ENCODE peak calls at places on chromosomes 12 and 14, in four cellular contexts. One of them, this sample, is unnamed.
A peak's percentile ranks its signal among the peaks of the same experiment; 100 is the strongest.

GRCh38 chr14:83826838-83827237 is 1703.1 kb upstream of the FLRT2 start:
- DNase-seq in K562: no peak
- DNase-seq in HepG2: no peak
- DNase-seq in HCT116: no peak
- DNase-seq in this sample: no peak

GRCh38 chr12:94705656-94706055 is 55.3 kb upstream of the TMCC3 start:
- DNase-seq in K562: no peak
- DNase-seq in HCT116: no peak
- DNase-seq in HepG2: no peak
- DNase-seq in this sample: no peak

GRCh38 chr14:81343701-81344100 is 56.4 kb downstream of the STON2 start:
- DNase-seq in K562: no peak
- DNase-seq in HCT116: no peak
- DNase-seq in HepG2: no peak
- DNase-seq in this sample: no peak

GRCh38 chr14:25042362-25043299 is 7.3 kb downstream of the STXBP6 start:
- DNase-seq in HCT116: no peak
- DNase-seq in K562: peak; percentile 49
- DNase-seq in HepG2: peak; percentile 75
- DNase-seq in this sample: no peak

GRCh38 chr14:99668998-99669314 is 15.1 kb upstream of the CYP46A1 start:
- DNase-seq in K562: no peak
- DNase-seq in HCT116: no peak
- DNase-seq in HepG2: no peak
- DNase-seq in this sample: no peak

GRCh38 chr12:92784795-92785562 is 82.2 kb downstream of the PLEKHG7 start:
- DNase-seq in HepG2: peak; percentile 85
- DNase-seq in HCT116: peak; percentile 72
- DNase-seq in K562: peak; percentile 77
- DNase-seq in this sample: peak; percentile 53

GRCh38 chr12:106297681-106298080 is 4.9 kb upstream of the TCP11L2 start:
- DNase-seq in HepG2: no peak
- DNase-seq in HCT116: no peak
- DNase-seq in K562: no peak
- DNase-seq in this sample: no peak

GRCh38 chr14:94066089-94066676 is 14.8 kb downstream of the DDX24 start:
- DNase-seq in K562: peak; percentile 31
- DNase-seq in HCT116: no peak
- DNase-seq in HepG2: peak; percentile 38
- DNase-seq in this sample: no peak

GRCh38 chr12:79058342-79058741 is 193.8 kb downstream of the SYT1 start:
- DNase-seq in HepG2: peak; percentile 13
- DNase-seq in K562: no peak
- DNase-seq in HCT116: peak; percentile 77
- DNase-seq in this sample: no peak

GRCh38 chr14:25411933-25412757 is 362.2 kb upstream of the STXBP6 start:
- DNase-seq in HCT116: no peak
- DNase-seq in HepG2: no peak
- DNase-seq in K562: peak; percentile 1
- DNase-seq in this sample: no peak

GRCh38 chr12:100497105-100497795 is 23.6 kb downstream of the NR1H4 start:
- DNase-seq in K562: no peak
- DNase-seq in HepG2: no peak
- DNase-seq in HCT116: no peak
- DNase-seq in this sample: no peak

GRCh38 chr12:55734595-55734994 is 5.8 kb upstream of the CD63 start:
- DNase-seq in HepG2: no peak
- DNase-seq in HCT116: no peak
- DNase-seq in K562: no peak
- DNase-seq in this sample: no peak

GRCh38 chr12:27924350-27925140 is 48.0 kb downstream of the PTHLH start:
- DNase-seq in HCT116: no peak
- DNase-seq in K562: no peak
- DNase-seq in HepG2: no peak
- DNase-seq in this sample: no peak

GRCh38 chr12:21502164-21502496 is 541 bp downstream of the GOLT1B start:
- DNase-seq in HepG2: peak; percentile 11
- DNase-seq in HCT116: no peak
- DNase-seq in K562: peak; percentile 34
- DNase-seq in this sample: no peak

GRCh38 chr12:113105606-113106271 is 29.8 kb downstream of the RASAL1 start:
- DNase-seq in HepG2: no peak
- DNase-seq in K562: no peak
- DNase-seq in HCT116: no peak
- DNase-seq in this sample: no peak

GRCh38 chr14:23040100-23040499 is 1.9 kb upstream of the PSMB11 start:
- DNase-seq in HCT116: no peak
- DNase-seq in K562: no peak
- DNase-seq in HepG2: peak; percentile 68
- DNase-seq in this sample: no peak

GRCh38 chr14:18688346-18688745 is 87.4 kb downstream of the OR11H12 start:
- DNase-seq in HCT116: no peak
- DNase-seq in K562: no peak
- DNase-seq in HepG2: no peak
- DNase-seq in this sample: no peak

GRCh38 chr12:55721601-55722213 is 1.5 kb downstream of the RDH5 start:
- DNase-seq in HepG2: no peak
- DNase-seq in HCT116: no peak
- DNase-seq in K562: no peak
- DNase-seq in this sample: no peak

GRCh38 chr12:102950107-102950949 is 7.1 kb upstream of the ASCL1 start:
- DNase-seq in K562: no peak
- DNase-seq in HCT116: no peak
- DNase-seq in HepG2: peak; percentile 65
- DNase-seq in this sample: no peak

GRCh38 chr12:2751686-2752085 is 43.1 kb upstream of the FKBP4 start:
- DNase-seq in K562: no peak
- DNase-seq in HepG2: no peak
- DNase-seq in HCT116: no peak
- DNase-seq in this sample: no peak

GRCh38 chr12:20963762-20964161 is 153.3 kb downstream of the SLCO1B3 start:
- DNase-seq in HepG2: no peak
- DNase-seq in K562: no peak
- DNase-seq in HCT116: no peak
- DNase-seq in this sample: no peak

GRCh38 chr12:58202933-58203713 is 261.8 kb downstream of the ATP23 start:
- DNase-seq in HCT116: no peak
- DNase-seq in K562: no peak
- DNase-seq in HepG2: no peak
- DNase-seq in this sample: no peak

GRCh38 chr14:28305938-28306337 is 460.6 kb upstream of the FOXG1 start:
- DNase-seq in HCT116: no peak
- DNase-seq in K562: no peak
- DNase-seq in HepG2: no peak
- DNase-seq in this sample: no peak

GRCh38 chr12:68374315-68374982 is 42.3 kb upstream of the MDM1 start:
- DNase-seq in K562: no peak
- DNase-seq in HepG2: no peak
- DNase-seq in HCT116: no peak
- DNase-seq in this sample: no peak

GRCh38 chr14:22226381-22226780 is 362.6 kb downstream of the DAD1 start:
- DNase-seq in HepG2: no peak
- DNase-seq in K562: peak; percentile 4
- DNase-seq in HCT116: no peak
- DNase-seq in this sample: no peak

GRCh38 chr12:13022737-13023370 is 21.3 kb upstream of the FAM234B start:
- DNase-seq in HepG2: no peak
- DNase-seq in HCT116: no peak
- DNase-seq in K562: no peak
- DNase-seq in this sample: no peak

GRCh38 chr12:67475725-67476124 is 172.8 kb upstream of the DYRK2 start:
- DNase-seq in HCT116: no peak
- DNase-seq in K562: no peak
- DNase-seq in HepG2: no peak
- DNase-seq in this sample: no peak

GRCh38 chr14:52078721-52079120 is 9.9 kb upstream of the NID2 start:
- DNase-seq in HCT116: no peak
- DNase-seq in K562: no peak
- DNase-seq in HepG2: no peak
- DNase-seq in this sample: no peak

GRCh38 chr14:61025239-61026223 is 44.5 kb downstream of the SLC38A6 start:
- DNase-seq in HCT116: peak; percentile 41
- DNase-seq in HepG2: peak; percentile 57
- DNase-seq in K562: peak; percentile 71
- DNase-seq in this sample: peak; percentile 35

GRCh38 chr12:7907009-7907408 is 29.0 kb downstream of the SLC2A3 start:
- DNase-seq in HepG2: peak; percentile 97
- DNase-seq in K562: peak; percentile 74
- DNase-seq in HCT116: peak; percentile 56
- DNase-seq in this sample: no peak

GRCh38 chr12:31117203-31118011 is 43.7 kb downstream of the DDX11 start:
- DNase-seq in K562: peak; percentile 71
- DNase-seq in HCT116: peak; percentile 10
- DNase-seq in HepG2: peak; percentile 12
- DNase-seq in this sample: peak; percentile 20

GRCh38 chr12:66409195-66409871 is 107.0 kb downstream of the HELB start:
- DNase-seq in HepG2: peak; percentile 34
- DNase-seq in K562: peak; percentile 57
- DNase-seq in HCT116: peak; percentile 57
- DNase-seq in this sample: peak; percentile 8

GRCh38 chr12:121810833-121811433 is 7.1 kb downstream of the SETD1B start:
- DNase-seq in K562: no peak
- DNase-seq in HepG2: no peak
- DNase-seq in HCT116: no peak
- DNase-seq in this sample: no peak

GRCh38 chr12:121812921-121813896 is 9.4 kb downstream of the SETD1B start:
- DNase-seq in K562: no peak
- DNase-seq in HCT116: no peak
- DNase-seq in HepG2: no peak
- DNase-seq in this sample: no peak

GRCh38 chr12:121811434-121812319 is 7.9 kb downstream of the SETD1B start:
- DNase-seq in HCT116: no peak
- DNase-seq in K562: peak; percentile 75
- DNase-seq in HepG2: peak; percentile 57
- DNase-seq in this sample: no peak

GRCh38 chr12:121813951-121814350 is 10.1 kb downstream of the SETD1B start:
- DNase-seq in HCT116: no peak
- DNase-seq in HepG2: no peak
- DNase-seq in K562: no peak
- DNase-seq in this sample: no peak

GRCh38 chr12:121812320-121812871 is 8.6 kb downstream of the SETD1B start:
- DNase-seq in K562: peak; percentile 79
- DNase-seq in HCT116: no peak
- DNase-seq in HepG2: no peak
- DNase-seq in this sample: no peak
- TF ChIP-seq CTCF in K562: no peak
- TF ChIP-seq CTCF in HCT116: no peak
- TF ChIP-seq CTCF in HepG2: no peak
- TF ChIP-seq CTCF in this sample: no peak

DNA sequence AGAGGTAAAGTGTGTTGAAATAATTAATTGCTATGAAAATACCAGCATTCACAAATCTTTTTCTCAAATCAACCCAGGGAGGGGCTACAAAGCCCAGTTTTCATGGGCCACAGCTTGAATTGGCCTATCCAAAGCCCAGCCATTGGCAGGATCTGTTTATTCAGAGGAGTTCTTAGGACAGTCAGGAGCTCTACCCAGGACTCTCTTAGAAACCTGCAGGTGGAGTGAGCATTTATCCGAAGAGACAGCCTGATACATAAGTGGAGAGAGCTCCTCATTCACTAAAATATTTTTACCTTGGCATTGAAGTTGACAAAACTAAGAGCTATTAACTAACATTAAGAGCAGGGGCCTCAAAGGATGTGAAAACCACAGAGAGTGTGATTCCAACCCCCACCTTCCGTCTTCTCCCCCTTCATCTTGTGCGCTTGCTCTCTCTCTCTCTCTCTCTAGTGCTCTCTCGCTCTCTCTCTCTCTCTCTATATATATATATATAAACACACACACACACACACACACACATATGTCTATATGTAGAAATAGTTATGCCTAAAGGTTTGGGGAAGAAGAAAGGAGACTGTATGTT is 315.5 kb downstream of the SNAPC1 start:
- DNase-seq in K562: no peak
- DNase-seq in HCT116: no peak
- DNase-seq in HepG2: no peak
- DNase-seq in this sample: no peak
- TF ChIP-seq TCF7L2 in K562: no peak
- TF ChIP-seq TCF7L2 in HCT116: no peak
- TF ChIP-seq TCF7L2 in HepG2: no peak
- TF ChIP-seq TCF7L2 in this sample: no peak

GRCh38 chr12:52313461-52313860 is 7.7 kb downstream of the KRT83 start:
- DNase-seq in HCT116: no peak
- DNase-seq in K562: no peak
- DNase-seq in HepG2: no peak
- DNase-seq in this sample: no peak

GRCh38 chr12:52311282-52311643 is 9.9 kb downstream of the KRT83 start:
- DNase-seq in HepG2: no peak
- DNase-seq in K562: no peak
- DNase-seq in HCT116: no peak
- DNase-seq in this sample: no peak

GRCh38 chr12:52313926-52314325 is 7.3 kb downstream of the KRT83 start:
- DNase-seq in HepG2: no peak
- DNase-seq in K562: no peak
- DNase-seq in HCT116: no peak
- DNase-seq in this sample: no peak

GRCh38 chr12:52310622-52311281 is 10.4 kb downstream of the KRT83 start:
- DNase-seq in HepG2: no peak
- DNase-seq in HCT116: no peak
- DNase-seq in K562: no peak
- DNase-seq in this sample: no peak

DNA sequence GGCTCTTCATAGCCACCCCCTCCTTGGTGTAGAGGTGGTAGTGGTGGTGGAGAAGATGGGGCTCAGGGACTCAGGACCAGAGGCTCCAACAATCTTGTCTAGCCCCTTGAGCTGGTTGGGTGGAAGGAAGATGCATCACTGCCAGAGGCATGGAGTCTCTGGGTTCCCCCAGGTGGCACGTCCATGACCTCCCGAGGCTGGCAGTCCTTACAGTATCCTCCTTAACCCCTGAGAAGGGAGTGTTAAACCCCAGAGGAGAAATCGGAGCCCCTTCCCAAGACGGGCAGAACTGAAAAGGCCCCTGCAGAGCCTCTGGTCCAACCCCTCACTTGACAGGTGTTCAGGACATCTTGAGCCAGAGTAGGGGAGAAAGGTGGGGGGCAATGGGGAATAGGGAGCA is 9.1 kb downstream of the KRT83 start:
- DNase-seq in K562: no peak
- DNase-seq in HepG2: no peak
- DNase-seq in HCT116: no peak
- DNase-seq in this sample: no peak
- H3K27me3 ChIP-seq in K562: peaks cover 54% of the 10 kb centered on the region
- H3K27me3 ChIP-seq in HepG2: peaks cover 3% of the 10 kb centered on the region
- H3K27me3 ChIP-seq in HCT116: no peaks in the 10 kb centered on the region
- H3K27me3 ChIP-seq in this sample: no peaks in the 10 kb centered on the region

DNA sequence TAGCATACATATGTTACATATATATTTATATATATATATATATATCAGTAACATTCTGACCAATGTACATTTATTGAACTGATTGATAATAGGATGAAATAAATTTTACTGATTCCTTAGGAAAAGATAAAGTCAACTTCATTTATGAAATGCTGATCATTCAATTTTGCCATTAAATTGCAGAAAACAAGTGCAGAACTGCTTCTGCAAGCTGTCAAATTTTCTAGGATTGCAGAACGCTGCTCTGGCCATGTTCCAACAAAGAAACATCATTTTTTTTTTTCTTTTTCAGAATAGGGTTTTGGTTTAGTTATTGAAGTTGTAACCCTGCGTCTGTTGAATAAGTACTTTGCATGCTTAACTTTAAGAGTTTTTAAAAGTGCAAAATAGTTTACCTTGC is 475 bp downstream of the KERA start:
- DNase-seq in HCT116: no peak
- DNase-seq in HepG2: no peak
- DNase-seq in K562: no peak
- DNase-seq in this sample: no peak
- TF ChIP-seq CTCF in HCT116: no peak
- TF ChIP-seq CTCF in HepG2: no peak
- TF ChIP-seq CTCF in K562: no peak
- TF ChIP-seq CTCF in this sample: no peak

This sample was measured in Panc1.